ENCODE peak calls at places on chromosomes 16 and 17, in four cellular contexts. W, M, N and K are unnamed samples.

GRCh38 chr17:34241062-34241461 is 14.0 kb upstream of the CCL2 start:
- DNase-seq in M (no peak), W (peak; percentile 29), N (peak; percentile 47), K (no peak)

GRCh38 chr17:794876-795275 is 12.7 kb downstream of the MRM3 start:
- DNase-seq in W (peak; percentile 92), M (peak; percentile 54), N (peak; percentile 82), K (peak; percentile 52)

GRCh38 chr17:8222380-8222629 is 11.9 kb upstream of the AURKB start:
- DNase-seq in M (no peak), W (no peak), N (no peak), K (no peak)

GRCh38 chr17:7945651-7946050 is 13.6 kb downstream of the CNTROB start:
- DNase-seq in N (no peak), M (no peak), W (no peak), K (no peak)

GRCh38 chr17:10071141-10071540 is 127.3 kb downstream of the GAS7 start:
- DNase-seq in W (no peak), N (no peak), M (no peak), K (no peak)

GRCh38 chr16:88928405-88929375 is 48.3 kb downstream of the CBFA2T3 start:
- DNase-seq in W (peak; percentile 47), N (no peak), M (no peak), K (no peak)

GRCh38 chr17:31431098-31431794 is 39.8 kb downstream of the RAB11FIP4 start:
- DNase-seq in M (no peak), W (no peak), N (no peak), K (no peak)

GRCh38 chr16:71528257-71528656 is 2.0 kb downstream of the CHST4 start:
- DNase-seq in W (no peak), M (no peak), N (no peak), K (no peak)

GRCh38 chr17:77378318-77379064 is 237.7 kb downstream of the SEC14L1 start:
- DNase-seq in W (no peak), N (no peak), M (no peak), K (no peak)

GRCh38 chr17:77377836-77378235 is 237.1 kb downstream of the SEC14L1 start:
- DNase-seq in W (no peak), M (no peak), N (no peak), K (no peak)

GRCh38 chr17:77375917-77376651 is 235.3 kb downstream of the SEC14L1 start:
- DNase-seq in N (peak; percentile 85), M (no peak), W (peak; percentile 45), K (no peak)

GRCh38 chr17:77375526-77375916 is 234.8 kb downstream of the SEC14L1 start:
- DNase-seq in W (no peak), M (no peak), N (no peak), K (no peak)

DNA sequence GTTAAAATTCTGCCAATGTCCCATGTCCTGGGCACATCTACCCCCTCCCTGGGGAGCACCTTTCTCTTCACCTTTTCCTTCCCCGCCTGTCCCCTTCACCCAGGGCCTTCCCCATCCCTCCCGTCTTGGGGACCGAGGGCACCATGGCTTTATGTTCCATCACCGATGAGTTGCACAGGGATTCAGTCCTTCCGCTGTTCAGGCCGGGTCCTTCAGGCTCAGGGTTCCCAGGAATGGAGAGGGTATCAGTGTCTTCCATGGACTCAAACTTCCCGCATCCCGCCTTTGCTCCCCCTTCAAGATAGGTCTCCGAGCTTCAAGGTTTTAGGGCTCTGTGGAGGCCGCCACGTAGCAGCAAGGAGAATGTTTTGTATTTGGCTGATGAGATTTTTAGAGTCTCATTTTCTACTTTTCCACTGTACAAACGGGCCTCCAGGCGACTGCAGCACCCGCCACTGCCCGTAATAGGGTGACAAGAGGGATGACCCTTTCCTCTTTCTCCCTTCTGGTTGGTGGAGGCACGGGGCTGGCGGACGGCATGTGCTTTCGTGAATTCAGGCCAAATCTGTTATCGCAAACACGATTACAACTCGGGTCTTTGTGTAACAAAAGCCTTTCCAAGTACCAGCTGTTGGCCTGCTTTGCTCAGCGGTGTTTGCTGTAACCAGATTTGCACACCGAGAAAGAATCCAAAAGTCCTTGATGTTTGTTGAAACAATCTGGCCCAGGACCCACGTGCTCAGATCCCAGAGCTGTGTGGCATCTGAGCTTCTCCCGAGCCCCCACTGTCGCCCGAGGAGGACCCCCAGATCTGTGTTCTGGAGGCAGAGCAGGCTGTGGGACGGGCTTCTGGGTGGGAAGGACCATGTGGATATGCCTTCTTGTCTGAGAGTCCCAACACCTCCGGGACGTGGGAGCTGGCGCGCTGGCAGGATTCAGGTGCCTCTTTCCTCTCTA is 236.3 kb downstream of the SEC14L1 start:
- DNase-seq in W (peak; percentile 86), N (peak; percentile 90), M (no peak), K (no peak)
- H3K4me3 ChIP-seq in W (peak overlapping the region; percentile 93), N (peak overlapping the region; percentile 3), M (no peak overlapping the region), K (no peak overlapping the region)

DNA sequence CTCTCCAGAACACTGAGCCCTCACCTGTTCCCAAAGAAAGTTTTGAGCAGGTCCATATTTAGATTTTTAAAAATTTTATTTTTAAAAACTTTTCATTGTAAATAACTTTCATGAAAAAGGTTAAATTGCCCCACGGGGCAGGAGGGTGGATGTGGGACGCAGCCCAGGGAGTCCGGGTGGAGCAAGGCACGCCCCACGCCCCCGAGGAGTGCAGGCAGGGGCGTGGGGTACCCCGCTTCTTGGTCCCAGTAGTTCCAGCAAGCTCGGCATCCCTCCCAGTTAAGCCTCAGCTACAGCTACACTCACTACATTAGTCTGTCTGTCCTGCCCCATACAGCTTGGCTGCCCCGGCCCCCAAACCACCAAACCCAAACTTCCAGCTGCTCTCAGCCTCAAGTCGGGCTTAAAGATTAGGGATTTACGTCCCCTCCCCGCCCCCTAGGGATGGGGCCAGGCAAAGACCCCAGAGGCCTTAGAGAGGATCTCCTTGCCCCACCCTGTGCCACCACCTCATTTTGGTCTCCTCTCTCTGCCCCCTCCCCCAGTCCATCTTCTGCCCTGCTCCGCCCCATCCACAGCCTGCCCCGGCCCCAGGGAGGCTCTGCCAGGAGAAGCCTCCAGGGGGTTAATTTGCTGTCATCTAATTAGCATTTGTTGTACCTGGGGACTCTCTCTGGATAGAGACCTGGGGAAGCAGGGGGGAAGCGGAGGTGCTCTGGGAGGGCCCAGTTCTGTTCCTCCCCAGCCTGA is 4.6 kb downstream of the FOXJ1 start:
- DNase-seq in M (no peak), W (no peak), N (no peak), K (no peak)
- TF ChIP-seq CTCF in M (no peak), W (no peak), N (no peak), K (no peak)

GRCh38 chr16:2963074-2963610 is 933 bp upstream of the KREMEN2 start:
- DNase-seq in N (no peak), M (no peak), W (no peak), K (no peak)

GRCh38 chr16:2964416-2965223 is 545 bp downstream of the KREMEN2 start:
- DNase-seq in M (peak; percentile 66), N (no peak), W (peak; percentile 39), K (no peak)

GRCh38 chr16:2963611-2964415 is at the start of gene KREMEN2:
- DNase-seq in M (peak; percentile 70), N (no peak), W (no peak), K (no peak)

GRCh38 chr16:2960183-2961010 is 3.7 kb upstream of the KREMEN2 start:
- DNase-seq in N (no peak), M (no peak), W (no peak), K (no peak)

DNA sequence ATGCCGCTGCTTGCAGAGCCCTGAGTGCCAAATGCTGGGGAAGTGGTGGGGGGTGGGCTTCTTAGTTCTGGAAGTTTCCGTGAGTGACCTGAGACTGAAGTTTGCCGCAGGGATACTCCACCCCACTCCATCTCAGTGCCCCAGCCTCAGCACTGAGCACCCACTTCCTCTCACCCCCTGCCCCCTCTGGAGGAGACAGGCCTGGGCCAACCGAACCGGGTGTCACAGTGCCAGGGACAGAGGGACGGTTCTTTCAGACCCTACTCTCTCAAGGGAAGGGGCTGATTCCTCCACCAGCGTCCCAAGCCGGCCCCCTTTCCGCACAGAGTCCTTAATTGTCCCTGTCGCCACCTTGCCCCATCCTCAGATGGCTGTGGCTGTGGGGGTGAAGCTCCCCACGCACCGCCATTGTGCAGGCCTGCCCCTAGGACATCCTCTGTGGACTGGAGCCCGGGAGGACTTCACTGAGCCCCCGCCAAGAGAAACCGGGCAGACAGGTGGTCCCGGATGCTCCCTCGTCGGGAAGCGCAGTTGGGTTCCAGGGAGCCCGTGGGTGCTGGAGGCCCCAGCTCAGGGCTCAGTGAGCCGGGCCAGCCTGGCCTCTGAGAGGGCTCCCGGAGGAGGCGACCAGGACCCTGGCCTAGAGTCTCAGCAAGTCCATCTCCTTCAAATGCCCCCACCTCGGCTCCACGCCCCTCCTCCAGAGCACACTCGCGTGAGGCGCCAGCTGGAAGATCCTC is 1.6 kb upstream of the KREMEN2 start:
- DNase-seq in N (no peak), W (no peak), M (no peak), K (no peak)
- H3K4me3 ChIP-seq in N (no peak overlapping the region), W (no peak overlapping the region), M (no peak overlapping the region), K (no peak overlapping the region)

DNA sequence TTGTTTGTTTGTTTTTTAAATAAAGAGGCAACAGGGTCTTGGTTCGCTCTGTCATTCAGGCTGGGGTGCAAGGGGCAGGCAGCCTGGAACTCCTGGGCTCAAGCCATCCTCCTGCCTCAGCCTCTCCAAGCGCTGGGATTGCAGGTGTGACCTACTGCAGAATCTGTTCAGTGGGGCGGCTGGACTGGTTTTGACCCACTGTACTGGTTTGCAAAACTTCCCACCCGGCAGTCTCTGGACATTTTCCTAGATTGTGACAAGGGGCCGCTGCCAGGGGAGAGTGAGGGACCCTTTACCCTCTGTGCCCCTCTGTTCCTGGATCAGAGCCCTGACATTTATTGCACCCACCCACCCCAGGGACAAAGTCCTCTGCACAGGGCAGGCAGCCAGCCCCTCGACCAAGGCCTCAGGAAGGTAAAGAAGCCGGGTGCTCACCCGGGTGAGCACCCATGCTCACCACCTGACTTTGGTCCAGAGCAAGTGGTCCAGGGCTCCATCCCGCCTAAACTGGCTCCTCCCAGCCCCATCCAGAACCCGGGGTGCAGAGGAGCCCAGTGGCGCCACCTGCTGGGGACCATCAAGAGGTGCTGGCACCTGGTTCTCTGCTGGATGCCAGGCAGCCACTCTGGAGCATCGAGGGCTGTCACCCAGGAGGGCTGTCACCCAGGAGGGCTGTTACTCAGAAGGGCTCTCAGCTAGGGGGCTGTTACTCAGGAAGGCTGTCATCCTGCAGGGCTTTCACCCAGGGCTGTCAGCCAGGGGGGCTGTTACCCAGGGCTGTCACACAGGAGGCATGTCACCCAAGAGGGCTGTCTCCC is 98.9 kb downstream of the TNFRSF13B start:
- DNase-seq in W (peak; percentile 45), M (no peak), N (peak; percentile 6), K (no peak)
- TF ChIP-seq CTCF in W (no peak), M (peak; percentile 96), N (peak; percentile 70), K (peak; percentile 58)

GRCh38 chr16:234468-235305 is at the start of gene FAM234A:
- DNase-seq in N (peak; percentile 95), M (peak; percentile 85), W (peak; percentile 96), K (peak; percentile 58)

GRCh38 chr16:228917-229730 is at the start of gene LUC7L:
- DNase-seq in W (peak; percentile 87), N (peak; percentile 89), M (peak; percentile 69), K (peak; percentile 48)

GRCh38 chr16:230949-231348 is 1.7 kb upstream of the LUC7L start:
- DNase-seq in W (no peak), N (no peak), M (no peak), K (no peak)

GRCh38 chr16:228151-228855 is 946 bp downstream of the LUC7L start:
- DNase-seq in N (peak; percentile 19), W (no peak), M (no peak), K (no peak)

DNA sequence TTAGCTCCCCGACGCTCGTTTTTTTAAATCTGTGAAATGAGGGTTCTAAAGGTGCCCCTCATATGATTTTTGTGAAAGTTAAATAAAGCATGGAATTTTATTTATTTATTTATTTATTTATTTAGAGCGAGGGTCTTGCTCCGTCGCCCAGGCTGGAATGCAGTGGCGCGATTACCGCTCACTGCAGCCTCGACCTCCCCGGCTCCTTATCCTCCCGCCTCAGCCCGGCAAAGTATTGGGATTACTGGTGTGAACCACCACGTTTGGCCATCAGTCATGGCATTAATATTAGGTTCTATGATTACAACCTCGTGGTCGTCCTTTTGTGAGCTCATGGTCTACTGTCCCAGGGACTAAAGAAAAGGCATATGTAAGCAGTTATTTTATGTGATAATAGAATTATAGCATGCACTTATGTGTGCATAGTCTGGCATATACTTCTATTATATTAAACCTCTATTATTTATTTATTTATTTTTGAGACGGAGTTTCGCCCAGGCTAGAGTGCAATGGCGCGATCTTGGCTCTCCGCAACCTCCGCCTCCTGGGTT is 557 bp upstream of the LUC7L start:
- DNase-seq in W (no peak), N (no peak), M (no peak), K (no peak)
- H3K4me3 ChIP-seq in W (peak overlapping the region; percentile 80), N (peak overlapping the region; percentile 94), M (peak overlapping the region; percentile 93), K (peak overlapping the region; percentile 97)